ENCODE peak calls at places on chromosomes 4 and X, in ten cellular contexts. P is AG10803, T is IMR-90, R is RWPE1, J is right atrium auricular region, D is cardiac fibroblast, L is K562, Y is neural crest cell, B is nephron progenitor cell, C is fibroblast of mammary gland. E is an unnamed sample.

GRCh38 chr4:43456383-43456782 is 563.9 kb downstream of the GRXCR1 start:
- DNase-seq in P (peak; percentile 72), T (peak; percentile 81), R (peak; percentile 23), J (no peak), D (peak; percentile 87), L (no peak), Y (no peak), B (no peak), C (peak; percentile 78), E (peak; percentile 78)

GRCh38 chr4:3766207-3766790 is at the start of gene ADRA2C:
- DNase-seq in P (peak; percentile 25), T (no peak), R (no peak), J (no peak), D (no peak), L (peak; percentile 34), Y (peak; percentile 26), B (peak; percentile 64), C (no peak), E (no peak)

GRCh38 chr4:2796261-2797187 is 3.6 kb downstream of the SH3BP2 start:
- DNase-seq in P (peak; percentile 83), T (peak; percentile 52), R (peak; percentile 55), J (no peak), D (peak; percentile 46), L (no peak), Y (no peak), B (no peak), C (no peak), E (peak; percentile 64)

GRCh38 chr4:124953059-124953850 is 240.7 kb upstream of the ANKRD50 start:
- DNase-seq in P (peak; percentile 79), T (peak; percentile 95), R (peak; percentile 42), J (no peak), D (peak; percentile 88), L (no peak), Y (no peak), B (no peak), C (peak; percentile 86), E (peak; percentile 82)

GRCh38 chr4:48681856-48682255 is 98.2 kb downstream of the FRYL start:
- DNase-seq in P (peak; percentile 51), T (peak; percentile 52), R (peak; percentile 25), J (no peak), D (peak; percentile 69), L (no peak), Y (no peak), B (no peak), C (peak; percentile 58), E (peak; percentile 57)

GRCh38 chr4:142121951-142122350 is 485.6 kb downstream of the IL15 start:
- DNase-seq in P (peak; percentile 9), T (no peak), R (no peak), J (no peak), D (peak; percentile 66), L (no peak), Y (no peak), B (no peak), C (no peak), E (no peak)

GRCh38 chrX:133414399-133415275 is 652 bp downstream of the GPC4 start:
- DNase-seq in P (peak; percentile 4), T (no peak), R (no peak), J (no peak), D (no peak), L (no peak), Y (peak; percentile 34), B (peak; percentile 70), C (peak; percentile 7), E (no peak)

GRCh38 chr4:97238956-97239698 is 904.1 kb downstream of the STPG2 start:
- DNase-seq in P (no peak), T (no peak), R (no peak), J (no peak), D (no peak), L (no peak), Y (no peak), B (peak; percentile 6), C (no peak), E (no peak)

DNA sequence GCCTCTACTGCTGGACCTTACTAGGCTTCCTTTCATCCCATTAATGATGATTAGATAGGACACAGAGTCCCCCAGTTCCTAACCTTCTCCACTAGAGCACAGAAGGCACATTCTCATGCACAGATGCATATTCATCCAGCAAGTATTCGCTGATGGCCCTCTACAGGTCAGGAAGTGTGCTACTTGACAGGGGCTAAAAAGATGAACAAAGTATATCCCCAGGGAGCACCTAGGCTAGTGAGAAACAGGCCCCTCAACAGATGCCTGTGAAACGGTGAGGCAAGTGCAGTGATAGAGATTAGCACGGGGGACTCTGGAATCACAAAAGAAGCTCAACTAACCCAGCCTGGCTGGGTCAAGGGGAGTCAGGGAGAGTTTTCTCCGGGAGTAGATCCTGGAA is 95.8 kb downstream of the MGST2 start:
- DNase-seq in P (peak; percentile 40), T (peak; percentile 23), R (peak; percentile 38), J (no peak), D (no peak), L (peak; percentile 27), Y (no peak), B (no peak), C (peak; percentile 22), E (no peak)
- TF ChIP-seq CTCF in P (peak; percentile 55), T (peak; percentile 30), R (no peak), J (peak; percentile 40), D (peak; percentile 32), L (peak; percentile 44), Y (peak; percentile 43), B (no peak), C (peak; percentile 29), E (peak; percentile 37)

GRCh38 chr4:83323136-83323535 is 11.5 kb downstream of the HPSE start:
- DNase-seq in P (no peak), T (no peak), R (no peak), J (no peak), D (no peak), L (no peak), Y (no peak), B (no peak), C (no peak), E (no peak)

GRCh38 chr4:83331959-83332358 is 2.7 kb downstream of the HPSE start:
- DNase-seq in P (no peak), T (no peak), R (no peak), J (no peak), D (no peak), L (no peak), Y (no peak), B (no peak), C (no peak), E (no peak)

GRCh38 chr4:83326546-83326945 is 8.1 kb downstream of the HPSE start:
- DNase-seq in P (no peak), T (no peak), R (no peak), J (no peak), D (no peak), L (no peak), Y (no peak), B (no peak), C (no peak), E (no peak)

GRCh38 chr4:83329521-83330105 is 5.0 kb downstream of the HPSE start:
- DNase-seq in P (peak; percentile 15), T (peak; percentile 5), R (peak; percentile 33), J (no peak), D (peak; percentile 71), L (no peak), Y (no peak), B (no peak), C (peak; percentile 68), E (no peak)

GRCh38 chr4:83328486-83328885 is 6.2 kb downstream of the HPSE start:
- DNase-seq in P (no peak), T (no peak), R (no peak), J (no peak), D (no peak), L (no peak), Y (no peak), B (no peak), C (no peak), E (no peak)
- TF ChIP-seq CTCF in P (no peak), T (peak; percentile 3), R (no peak), J (no peak), D (no peak), L (peak; percentile 52), Y (peak; percentile 32), B (no peak), C (no peak), E (peak; percentile 14)

GRCh38 chr4:186264660-186265059 is 1.3 kb upstream of the F11 start:
- DNase-seq in P (no peak), T (no peak), R (no peak), J (no peak), D (no peak), L (no peak), Y (no peak), B (no peak), C (no peak), E (no peak)

GRCh38 chr4:186258216-186258811 is 7.7 kb upstream of the F11 start:
- DNase-seq in P (no peak), T (no peak), R (no peak), J (no peak), D (no peak), L (no peak), Y (no peak), B (no peak), C (no peak), E (no peak)

GRCh38 chr4:186260117-186260503 is 5.9 kb upstream of the F11 start:
- DNase-seq in P (no peak), T (no peak), R (no peak), J (no peak), D (no peak), L (no peak), Y (no peak), B (no peak), C (no peak), E (no peak)

GRCh38 chr4:186265683-186266648 is at the start of gene F11:
- DNase-seq in P (no peak), T (no peak), R (no peak), J (no peak), D (no peak), L (no peak), Y (no peak), B (no peak), C (no peak), E (no peak)

DNA sequence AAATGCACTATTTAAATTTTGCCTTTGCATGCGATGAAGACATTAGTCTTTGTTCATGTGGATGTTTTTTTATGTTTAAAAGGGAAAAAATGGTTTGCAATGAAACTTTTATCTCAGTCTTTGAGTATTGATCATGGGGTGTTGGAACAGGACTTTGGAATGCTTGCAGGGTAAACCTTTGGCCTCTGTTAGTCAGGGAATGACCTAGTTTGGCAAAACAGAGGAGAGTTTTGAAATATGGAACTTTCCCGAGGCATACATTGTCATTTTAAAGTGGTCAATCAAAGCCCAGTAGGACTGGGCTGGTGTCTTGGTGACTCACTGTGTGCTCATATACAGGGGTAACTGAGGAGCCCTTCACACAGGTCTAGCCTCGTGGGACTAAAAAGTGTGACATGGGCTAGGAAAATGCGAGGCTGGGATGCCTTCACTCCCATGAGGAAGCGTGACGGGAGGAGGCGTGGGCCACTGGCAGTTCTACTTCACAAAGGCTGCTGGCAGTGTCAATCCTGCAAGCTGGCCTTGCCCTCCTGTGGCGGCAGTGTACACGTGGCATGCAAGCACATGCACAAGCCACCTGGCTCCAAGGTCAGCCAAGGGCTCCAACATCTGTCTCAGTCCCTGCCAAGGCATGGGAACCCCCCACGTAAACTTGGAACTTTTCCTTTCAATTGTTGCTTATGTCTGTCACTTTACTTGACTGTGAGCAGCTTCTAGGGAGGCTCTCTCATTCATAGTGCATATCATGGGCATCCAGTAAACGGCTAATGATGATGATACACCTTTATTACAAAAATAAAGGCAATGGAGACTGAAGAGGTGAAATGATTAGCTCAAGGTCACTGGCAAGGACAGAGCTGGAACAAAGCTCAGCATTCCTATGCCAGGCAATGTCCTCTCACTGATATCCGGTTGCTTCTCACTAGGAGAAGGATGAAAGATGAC is 5.2 kb upstream of the F11 start:
- DNase-seq in P (no peak), T (peak; percentile 69), R (no peak), J (no peak), D (no peak), L (no peak), Y (no peak), B (no peak), C (peak; percentile 2), E (no peak)
- TF ChIP-seq CTCF in P (no peak), T (no peak), R (no peak), J (no peak), D (no peak), L (no peak), Y (no peak), B (no peak), C (no peak), E (no peak)

GRCh38 chr4:37383579-37384229 is 139.2 kb downstream of the NWD2 start:
- DNase-seq in P (peak; percentile 8), T (peak; percentile 5), R (peak; percentile 34), J (no peak), D (peak; percentile 40), L (peak; percentile 27), Y (peak; percentile 47), B (peak; percentile 37), C (peak; percentile 30), E (peak; percentile 27)
- TF ChIP-seq CTCF in P (peak; percentile 54), T (peak; percentile 47), R (peak; percentile 62), J (peak; percentile 68), D (peak; percentile 57), L (peak; percentile 61), Y (peak; percentile 76), B (peak; percentile 66), C (peak; percentile 61), E (peak; percentile 62)